ENCODE peak calls at places on chromosomes 13 and 19, in seven cellular contexts. U, Q, C, N, B, J and M are unnamed samples.
A peak's percentile ranks its signal among the peaks of the same experiment; 100 is the strongest.

GRCh38 chr13:111177803-111178389 is 62.8 kb downstream of the ARHGEF7 start:
- DNase-seq in U (peak; percentile 67), C (no peak), J (peak; percentile 68), B (no peak), N (no peak), Q (no peak), M (no peak)

GRCh38 chr13:112779856-112780604 is 90.2 kb downstream of the ATP11A start:
- DNase-seq in B (no peak), C (no peak), J (no peak), N (no peak), Q (peak; percentile 54), U (peak; percentile 14), M (no peak)

GRCh38 chr13:46552888-46553520 is at the start of gene LRCH1:
- DNase-seq in J (peak; percentile 87), N (peak; percentile 93), Q (peak; percentile 94), B (peak; percentile 53), C (no peak), U (peak; percentile 93), M (peak; percentile 90)

GRCh38 chr13:79867248-79867647 is 386.3 kb downstream of the NDFIP2 start:
- DNase-seq in Q (no peak), C (no peak), N (no peak), U (peak; percentile 12), B (no peak), J (peak; percentile 23), M (no peak)

GRCh38 chr19:13726323-13726722 is 38.0 kb upstream of the MRI1 start:
- DNase-seq in Q (no peak), N (no peak), J (no peak), C (no peak), B (no peak), U (no peak), M (no peak)

GRCh38 chr19:6767357-6768235 is at the start of gene SH2D3A:
- DNase-seq in C (no peak), Q (peak; percentile 97), N (peak; percentile 95), U (peak; percentile 29), B (no peak), J (peak; percentile 53), M (peak; percentile 97)

GRCh38 chr13:100363351-100363750 is 225.2 kb downstream of the GGACT start:
- DNase-seq in J (peak; percentile 46), N (no peak), U (peak; percentile 72), B (no peak), Q (no peak), C (no peak), M (no peak)

GRCh38 chr19:51026554-51026831 is at the start of gene KLK11:
- DNase-seq in U (no peak), C (no peak), B (no peak), Q (no peak), N (no peak), J (no peak), M (peak; percentile 79)

GRCh38 chr19:57239982-57240310 is 486 bp upstream of the ZNF805 start:
- DNase-seq in J (no peak), U (no peak), Q (no peak), N (no peak), B (no peak), C (no peak), M (no peak)

GRCh38 chr19:38617283-38617763 is 430 bp downstream of the MAP4K1 start:
- DNase-seq in B (no peak), J (no peak), U (no peak), C (no peak), N (no peak), Q (peak; percentile 71), M (no peak)

GRCh38 chr19:33408116-33408515 is 34.6 kb downstream of the CEBPG start:
- DNase-seq in C (no peak), N (no peak), U (no peak), B (no peak), J (no peak), Q (no peak), M (no peak)

GRCh38 chr19:30085394-30085793 is 143.4 kb downstream of the URI1 start:
- DNase-seq in B (no peak), N (no peak), J (no peak), C (no peak), Q (no peak), U (no peak), M (no peak)

GRCh38 chr19:48945817-48946216 is 8.9 kb upstream of the BAX start:
- DNase-seq in N (no peak), B (no peak), Q (no peak), C (no peak), U (no peak), J (no peak), M (no peak)

GRCh38 chr19:43409415-43409814 is 5.3 kb upstream of the TEX101 start:
- DNase-seq in N (no peak), Q (no peak), U (no peak), B (no peak), C (no peak), J (no peak), M (no peak)

GRCh38 chr19:3603121-3603841 is 3.4 kb downstream of the TBXA2R start:
- DNase-seq in N (no peak), U (peak; percentile 22), J (no peak), Q (no peak), B (no peak), C (no peak), M (no peak)

GRCh38 chr13:111906816-111907215 is 160.1 kb upstream of the SOX1 start:
- DNase-seq in U (no peak), C (no peak), N (peak; percentile 28), J (no peak), B (no peak), Q (peak; percentile 33), M (no peak)

GRCh38 chr19:8324186-8325050 is 3.1 kb downstream of the RPS28 start:
- DNase-seq in N (no peak), C (no peak), Q (no peak), J (no peak), B (no peak), U (no peak), M (no peak)

GRCh38 chr19:48798937-48799336 is 11.9 kb downstream of the BCAT2 start:
- DNase-seq in U (peak; percentile 65), B (no peak), C (no peak), Q (no peak), N (peak; percentile 81), J (no peak), M (no peak)

GRCh38 chr13:30623392-30623791 is 5.7 kb downstream of the USPL1 start:
- DNase-seq in J (peak; percentile 75), N (no peak), B (no peak), Q (no peak), U (no peak), C (no peak), M (no peak)

GRCh38 chr19:56309511-56310185 is 5.0 kb downstream of the ZSCAN5A start:
- DNase-seq in C (no peak), J (peak; percentile 40), B (no peak), Q (peak; percentile 85), N (no peak), U (peak; percentile 45), M (no peak)

GRCh38 chr13:59493436-59493965 is 670.2 kb downstream of the DIAPH3 start:
- DNase-seq in C (no peak), U (no peak), J (no peak), B (no peak), Q (no peak), N (no peak), M (no peak)

GRCh38 chr19:42554046-42554575 is 25.8 kb upstream of the CEACAM1 start:
- DNase-seq in B (no peak), U (no peak), J (no peak), N (no peak), C (no peak), Q (no peak), M (no peak)

GRCh38 chr13:110617326-110618072 is 2.2 kb downstream of the NAXD start:
- DNase-seq in Q (no peak), J (peak; percentile 84), B (no peak), C (no peak), U (peak; percentile 40), N (no peak), M (no peak)

GRCh38 chr19:29860492-29860891 is 48.7 kb downstream of the CCNE1 start:
- DNase-seq in B (no peak), Q (no peak), N (no peak), U (no peak), C (no peak), J (no peak), M (no peak)

GRCh38 chr13:23870356-23871146 is 18.6 kb downstream of the MIPEP start:
- DNase-seq in Q (no peak), J (no peak), B (no peak), N (no peak), U (no peak), C (no peak), M (no peak)